ENCODE peak calls at places on chromosomes 1 and 21, in eight cellular contexts. H is cardiac muscle cell, I is uterus, F is HCT116, C is K562, Q is ovary, N is breast epithelium, E is mammary epithelial cell. G is an unnamed sample.
A peak's percentile ranks its signal among the peaks of the same experiment; 100 is the strongest.

GRCh38 chr1:54798769-54799641 is 2.1 kb downstream of the TTC22 start:
- DNase-seq in F (no peak), H (no peak), N (no peak), E (peak; percentile 85), Q (no peak), I (no peak), C (no peak), G (no peak)

GRCh38 chr1:46342084-46342656 is 1.6 kb downstream of the NSUN4 start:
- DNase-seq in F (no peak), I (no peak), E (peak; percentile 28), C (peak; percentile 49), Q (no peak), H (no peak), N (no peak), G (no peak)

GRCh38 chr1:3821934-3822307 is 25.6 kb upstream of the LRRC47 start:
- DNase-seq in Q (no peak), F (no peak), E (no peak), H (no peak), N (no peak), I (no peak), C (no peak), G (no peak)

GRCh38 chr1:55640708-55641473 is 425.7 kb upstream of the USP24 start:
- DNase-seq in E (peak; percentile 23), H (peak; percentile 4), I (peak; percentile 45), Q (peak; percentile 63), C (peak; percentile 5), N (no peak), F (no peak), G (no peak)

GRCh38 chr1:228430243-228430642 is 13.6 kb upstream of the TRIM17 start:
- DNase-seq in N (no peak), E (peak; percentile 24), F (no peak), I (no peak), H (no peak), Q (no peak), C (peak; percentile 55), G (no peak)

GRCh38 chr1:39509360-39510009 is 18.0 kb downstream of the BMP8A start:
- DNase-seq in E (peak; percentile 66), Q (peak; percentile 87), H (no peak), C (no peak), F (no peak), N (no peak), I (peak; percentile 52), G (no peak)

GRCh38 chr1:22673486-22674409 is 20.7 kb downstream of the C1QB start:
- DNase-seq in N (no peak), E (peak; percentile 39), C (peak; percentile 65), F (peak; percentile 41), I (no peak), Q (no peak), H (peak; percentile 74), G (no peak)

GRCh38 chr1:204190212-204191211 is 5.8 kb downstream of the KISS1 start:
- DNase-seq in C (peak; percentile 14), F (no peak), I (peak; percentile 52), N (no peak), H (no peak), Q (peak; percentile 73), E (no peak), G (no peak)

GRCh38 chr1:16719571-16720402 is 20.5 kb upstream of the RNU1-4 start:
- DNase-seq in E (no peak), Q (peak; percentile 26), I (no peak), H (no peak), F (no peak), C (peak; percentile 6), N (peak; percentile 55), G (no peak)

GRCh38 chr1:25617626-25618432 is 1.2 kb downstream of the MAN1C1 start:
- DNase-seq in C (no peak), N (no peak), F (no peak), E (no peak), Q (peak; percentile 63), I (no peak), H (peak; percentile 57), G (no peak)

GRCh38 chr1:43957407-43958040 is 10.8 kb downstream of the IPO13 start:
- DNase-seq in H (no peak), E (peak; percentile 27), F (no peak), I (no peak), N (no peak), Q (no peak), C (no peak), G (no peak)

GRCh38 chr1:185646202-185646683 is 87.9 kb upstream of the HMCN1 start:
- DNase-seq in Q (peak; percentile 15), N (no peak), H (peak; percentile 85), F (peak; percentile 78), I (peak; percentile 54), C (no peak), E (peak; percentile 99), G (no peak)

GRCh38 chr1:74323937-74324473 is 88.8 kb downstream of the TNNI3K start:
- DNase-seq in I (no peak), H (peak; percentile 67), Q (no peak), N (no peak), F (no peak), E (no peak), C (no peak), G (no peak)

GRCh38 chr1:197327776-197328364 is 59.8 kb downstream of the CRB1 start:
- DNase-seq in F (no peak), C (no peak), E (no peak), N (no peak), H (no peak), Q (no peak), I (no peak), G (no peak)

GRCh38 chr1:218524986-218525385 is 179.8 kb downstream of the TGFB2 start:
- DNase-seq in I (no peak), C (no peak), Q (no peak), H (no peak), E (no peak), F (no peak), N (no peak), G (no peak)

GRCh38 chr1:235679644-235680043 is 30.1 kb upstream of the GNG4 start:
- DNase-seq in E (no peak), I (no peak), Q (no peak), F (no peak), C (no peak), H (no peak), N (no peak), G (no peak)

GRCh38 chr1:27650527-27651175 is 15.7 kb upstream of the FGR start:
- DNase-seq in F (peak; percentile 68), I (no peak), E (peak; percentile 39), Q (no peak), N (no peak), C (peak; percentile 55), H (peak; percentile 58), G (no peak)

GRCh38 chr21:29637553-29637952 is 302.2 kb downstream of the GRIK1 start:
- DNase-seq in N (no peak), I (no peak), E (no peak), F (no peak), H (no peak), Q (no peak), C (peak; percentile 59), G (no peak)

GRCh38 chr1:210233495-210234253 is 1.1 kb downstream of the SERTAD4 start:
- DNase-seq in Q (peak; percentile 65), F (peak; percentile 23), C (peak; percentile 30), N (peak; percentile 71), I (peak; percentile 62), H (peak; percentile 53), E (peak; percentile 80), G (no peak)

DNA sequence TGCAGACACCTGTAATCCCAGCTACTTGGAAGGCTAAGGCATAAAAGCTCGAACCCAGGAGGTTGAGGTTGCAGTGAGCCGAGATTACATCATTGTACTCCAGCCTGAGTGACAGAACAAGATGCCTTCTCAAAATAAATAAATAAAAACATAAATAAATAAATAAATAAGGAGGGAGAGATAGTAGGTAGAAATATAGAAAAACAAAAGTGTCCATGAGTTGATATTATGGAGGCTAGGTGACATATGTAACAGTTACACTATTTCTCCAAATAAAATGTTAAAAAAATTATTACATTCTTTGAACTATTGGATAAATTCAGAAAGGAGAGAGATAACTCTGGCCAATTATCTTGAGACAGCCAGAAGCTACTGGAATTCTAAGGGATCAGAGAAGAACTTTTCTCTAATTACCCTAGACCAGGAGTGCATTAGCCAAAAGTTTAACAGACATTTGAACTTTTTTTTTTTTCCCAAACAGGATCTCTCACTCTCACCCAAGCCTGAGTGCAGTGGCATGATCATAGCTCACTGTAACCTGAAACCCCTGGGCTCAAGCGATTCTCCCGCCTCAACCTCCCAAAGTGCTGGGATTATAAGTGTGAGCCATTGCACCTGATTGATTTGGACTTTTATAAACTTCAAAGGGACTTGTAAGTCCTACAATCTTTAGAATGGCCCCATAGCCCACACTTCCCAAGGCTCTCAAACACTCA is 17.6 kb downstream of the SYNJ1 start:
- DNase-seq in H (peak; percentile 47), N (no peak), F (no peak), E (no peak), Q (no peak), I (no peak), C (peak; percentile 28), G (no peak)
- H3K27me3 ChIP-seq in H (no peaks in the 10 kb centered on the region), N (no peaks in the 10 kb centered on the region), F (no peaks in the 10 kb centered on the region), E (no peaks in the 10 kb centered on the region), Q (no peaks in the 10 kb centered on the region), I (no peaks in the 10 kb centered on the region), C (no peaks in the 10 kb centered on the region), G (no peaks in the 10 kb centered on the region)

GRCh38 chr1:222828939-222829338 is 14.1 kb downstream of the DISP1 start:
- DNase-seq in Q (no peak), N (no peak), E (no peak), F (no peak), C (no peak), H (no peak), I (no peak), G (no peak)
- TF ChIP-seq CTCF in Q (no peak), N (no peak), E (peak; percentile 18), F (peak; percentile 29), C (no peak), H (no peak), I (no peak), G (no peak)

DNA sequence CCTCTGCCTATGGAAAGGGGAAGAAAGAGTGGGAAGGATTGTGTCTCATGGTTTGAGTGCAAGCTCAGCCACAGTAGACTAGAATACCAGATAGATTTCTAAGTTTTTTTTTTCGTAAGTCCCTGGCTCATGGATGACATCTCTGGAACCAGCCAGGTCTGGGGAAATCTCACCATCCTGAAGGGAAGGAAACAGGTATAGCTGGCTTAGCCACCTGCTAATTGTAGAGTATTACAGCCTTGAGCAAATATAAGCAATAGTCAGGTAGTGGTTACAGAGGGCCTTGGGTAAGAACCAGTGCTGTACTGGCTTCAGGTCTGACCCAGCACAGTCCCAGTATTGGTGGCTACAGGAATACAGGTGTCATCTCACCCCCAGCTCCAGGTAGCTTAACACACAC is 500.9 kb upstream of the PRMT6 start:
- DNase-seq in H (no peak), I (no peak), F (no peak), E (no peak), N (no peak), Q (no peak), C (no peak), G (no peak)
- H3K9me3 ChIP-seq in H (no peaks in the 10 kb centered on the region), I (no peaks in the 10 kb centered on the region), F (peaks cover 23% of the 10 kb centered on the region), E (no peaks in the 10 kb centered on the region), N (peaks cover 11% of the 10 kb centered on the region), Q (no peaks in the 10 kb centered on the region), C (no peaks in the 10 kb centered on the region), G (no peaks in the 10 kb centered on the region)

DNA sequence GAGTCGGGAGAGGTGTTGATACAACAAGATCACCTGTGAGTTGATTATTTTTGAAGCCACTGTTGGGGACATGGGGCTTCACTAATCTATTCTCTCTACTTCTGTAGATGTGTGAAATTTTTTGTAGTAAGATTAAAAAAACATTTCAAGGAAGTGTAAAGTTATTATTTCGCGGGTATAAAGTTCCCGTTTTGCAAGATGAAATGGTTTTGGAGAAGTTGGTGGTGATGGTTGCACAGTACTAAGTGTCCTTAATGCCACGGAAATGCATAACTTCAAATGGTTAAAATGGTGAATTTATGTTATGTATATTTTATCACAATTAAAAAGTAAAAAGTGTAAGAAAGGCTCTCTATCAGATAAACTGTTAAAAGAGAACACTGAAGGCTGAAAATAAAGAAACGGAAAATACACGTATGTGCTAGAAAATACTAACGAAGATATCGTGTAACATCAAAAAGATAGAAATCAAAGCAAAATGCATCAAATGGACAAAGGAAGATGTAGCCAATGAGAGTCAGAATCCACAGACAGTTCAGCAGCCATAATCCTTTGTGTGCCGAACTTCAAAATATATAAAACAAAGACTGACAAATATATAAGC is 2.9 kb upstream of the ITGB2 start:
- DNase-seq in N (no peak), F (no peak), E (no peak), Q (no peak), H (no peak), I (no peak), C (no peak), G (no peak)
- H3K27me3 ChIP-seq in N (no peaks in the 10 kb centered on the region), F (peaks cover 64% of the 10 kb centered on the region), E (no peaks in the 10 kb centered on the region), Q (no peaks in the 10 kb centered on the region), H (peaks cover 20% of the 10 kb centered on the region), I (no peaks in the 10 kb centered on the region), C (peaks cover 60% of the 10 kb centered on the region), G (no peaks in the 10 kb centered on the region)